ENCODE peak calls at places on chromosomes 1 and 21, in ten cellular contexts. One of them, this sample, is unnamed.

GRCh38 chr1:55049914-55050278 is 10.5 kb downstream of the PCSK9 start:
- DNase-seq in left cardiac atrium: peak
- DNase-seq in cardiac fibroblast: no peak
- DNase-seq in NCI-H1436: no peak
- DNase-seq in stimulated activated naive CD4-positive, alpha-beta T cell: no peak
- DNase-seq in ureter: no peak
- DNase-seq in cerebellar cortex: peak
- DNase-seq in stimulated activated CD4-positive, alpha-beta T cell treated with anti-CD3 and anti-CD28 coated beads, Interleukin-1b, Interleukin-23, amount 100 ng/mL, for 4 hours: no peak
- DNase-seq in ascending aorta: no peak
- DNase-seq in stimulated activated effector memory CD8-positive, alpha-beta T cell treated with anti-CD3 and anti-CD28 coated beads, Interleukin-12 subunit alpha, Interleukin-12 subunit beta, amount 100 ng/mL, for 72 hours: no peak
- DNase-seq in this sample: no peak

GRCh38 chr21:41317458-41317857 is 857 bp downstream of the FAM3B start:
- DNase-seq in left cardiac atrium: no peak
- DNase-seq in cardiac fibroblast: no peak
- DNase-seq in NCI-H1436: no peak
- DNase-seq in stimulated activated naive CD4-positive, alpha-beta T cell: no peak
- DNase-seq in ureter: no peak
- DNase-seq in cerebellar cortex: no peak
- DNase-seq in stimulated activated CD4-positive, alpha-beta T cell treated with anti-CD3 and anti-CD28 coated beads, Interleukin-1b, Interleukin-23, amount 100 ng/mL, for 4 hours: no peak
- DNase-seq in ascending aorta: no peak
- DNase-seq in stimulated activated effector memory CD8-positive, alpha-beta T cell treated with anti-CD3 and anti-CD28 coated beads, Interleukin-12 subunit alpha, Interleukin-12 subunit beta, amount 100 ng/mL, for 72 hours: no peak
- DNase-seq in this sample: no peak

GRCh38 chr1:205447457-205448415 is 8.1 kb downstream of the BLACAT1 start:
- DNase-seq in left cardiac atrium: no peak
- DNase-seq in cardiac fibroblast: no peak
- DNase-seq in NCI-H1436: no peak
- DNase-seq in stimulated activated naive CD4-positive, alpha-beta T cell: no peak
- DNase-seq in ureter: no peak
- DNase-seq in cerebellar cortex: peak
- DNase-seq in stimulated activated CD4-positive, alpha-beta T cell treated with anti-CD3 and anti-CD28 coated beads, Interleukin-1b, Interleukin-23, amount 100 ng/mL, for 4 hours: no peak
- DNase-seq in ascending aorta: no peak
- DNase-seq in stimulated activated effector memory CD8-positive, alpha-beta T cell treated with anti-CD3 and anti-CD28 coated beads, Interleukin-12 subunit alpha, Interleukin-12 subunit beta, amount 100 ng/mL, for 72 hours: no peak
- DNase-seq in this sample: no peak

GRCh38 chr1:169590932-169591331 is 4.7 kb upstream of the F5 start:
- DNase-seq in left cardiac atrium: no peak
- DNase-seq in cardiac fibroblast: no peak
- DNase-seq in NCI-H1436: no peak
- DNase-seq in stimulated activated naive CD4-positive, alpha-beta T cell: no peak
- DNase-seq in ureter: no peak
- DNase-seq in cerebellar cortex: no peak
- DNase-seq in stimulated activated CD4-positive, alpha-beta T cell treated with anti-CD3 and anti-CD28 coated beads, Interleukin-1b, Interleukin-23, amount 100 ng/mL, for 4 hours: no peak
- DNase-seq in ascending aorta: no peak
- DNase-seq in stimulated activated effector memory CD8-positive, alpha-beta T cell treated with anti-CD3 and anti-CD28 coated beads, Interleukin-12 subunit alpha, Interleukin-12 subunit beta, amount 100 ng/mL, for 72 hours: no peak
- DNase-seq in this sample: no peak

GRCh38 chr1:58919226-58919985 is 135.6 kb upstream of the JUN start:
- DNase-seq in left cardiac atrium: no peak
- DNase-seq in cardiac fibroblast: no peak
- DNase-seq in NCI-H1436: no peak
- DNase-seq in stimulated activated naive CD4-positive, alpha-beta T cell: no peak
- DNase-seq in ureter: no peak
- DNase-seq in cerebellar cortex: no peak
- DNase-seq in stimulated activated CD4-positive, alpha-beta T cell treated with anti-CD3 and anti-CD28 coated beads, Interleukin-1b, Interleukin-23, amount 100 ng/mL, for 4 hours: no peak
- DNase-seq in ascending aorta: no peak
- DNase-seq in stimulated activated effector memory CD8-positive, alpha-beta T cell treated with anti-CD3 and anti-CD28 coated beads, Interleukin-12 subunit alpha, Interleukin-12 subunit beta, amount 100 ng/mL, for 72 hours: no peak
- DNase-seq in this sample: no peak

GRCh38 chr21:45640888-45641479 is 2.5 kb upstream of the PCBP3 start:
- DNase-seq in left cardiac atrium: peak
- DNase-seq in cardiac fibroblast: peak
- DNase-seq in NCI-H1436: no peak
- DNase-seq in stimulated activated naive CD4-positive, alpha-beta T cell: no peak
- DNase-seq in ureter: no peak
- DNase-seq in cerebellar cortex: no peak
- DNase-seq in stimulated activated CD4-positive, alpha-beta T cell treated with anti-CD3 and anti-CD28 coated beads, Interleukin-1b, Interleukin-23, amount 100 ng/mL, for 4 hours: no peak
- DNase-seq in ascending aorta: no peak
- DNase-seq in stimulated activated effector memory CD8-positive, alpha-beta T cell treated with anti-CD3 and anti-CD28 coated beads, Interleukin-12 subunit alpha, Interleukin-12 subunit beta, amount 100 ng/mL, for 72 hours: no peak
- DNase-seq in this sample: no peak

GRCh38 chr1:108079550-108079949 is 114.6 kb upstream of the VAV3 start:
- DNase-seq in left cardiac atrium: no peak
- DNase-seq in cardiac fibroblast: no peak
- DNase-seq in NCI-H1436: no peak
- DNase-seq in stimulated activated naive CD4-positive, alpha-beta T cell: peak
- DNase-seq in ureter: no peak
- DNase-seq in cerebellar cortex: no peak
- DNase-seq in stimulated activated CD4-positive, alpha-beta T cell treated with anti-CD3 and anti-CD28 coated beads, Interleukin-1b, Interleukin-23, amount 100 ng/mL, for 4 hours: peak
- DNase-seq in ascending aorta: no peak
- DNase-seq in stimulated activated effector memory CD8-positive, alpha-beta T cell treated with anti-CD3 and anti-CD28 coated beads, Interleukin-12 subunit alpha, Interleukin-12 subunit beta, amount 100 ng/mL, for 72 hours: no peak
- DNase-seq in this sample: no peak

GRCh38 chr1:223153177-223154119 is 10.4 kb upstream of the TLR5 start:
- DNase-seq in left cardiac atrium: no peak
- DNase-seq in cardiac fibroblast: peak
- DNase-seq in NCI-H1436: no peak
- DNase-seq in stimulated activated naive CD4-positive, alpha-beta T cell: no peak
- DNase-seq in ureter: no peak
- DNase-seq in cerebellar cortex: no peak
- DNase-seq in stimulated activated CD4-positive, alpha-beta T cell treated with anti-CD3 and anti-CD28 coated beads, Interleukin-1b, Interleukin-23, amount 100 ng/mL, for 4 hours: no peak
- DNase-seq in ascending aorta: no peak
- DNase-seq in stimulated activated effector memory CD8-positive, alpha-beta T cell treated with anti-CD3 and anti-CD28 coated beads, Interleukin-12 subunit alpha, Interleukin-12 subunit beta, amount 100 ng/mL, for 72 hours: no peak
- DNase-seq in this sample: no peak

GRCh38 chr1:223007935-223008334 is 135.1 kb downstream of the TLR5 start:
- DNase-seq in left cardiac atrium: no peak
- DNase-seq in cardiac fibroblast: no peak
- DNase-seq in NCI-H1436: no peak
- DNase-seq in stimulated activated naive CD4-positive, alpha-beta T cell: no peak
- DNase-seq in ureter: no peak
- DNase-seq in cerebellar cortex: no peak
- DNase-seq in stimulated activated CD4-positive, alpha-beta T cell treated with anti-CD3 and anti-CD28 coated beads, Interleukin-1b, Interleukin-23, amount 100 ng/mL, for 4 hours: no peak
- DNase-seq in ascending aorta: no peak
- DNase-seq in stimulated activated effector memory CD8-positive, alpha-beta T cell treated with anti-CD3 and anti-CD28 coated beads, Interleukin-12 subunit alpha, Interleukin-12 subunit beta, amount 100 ng/mL, for 72 hours: no peak
- DNase-seq in this sample: no peak

GRCh38 chr1:230682882-230683610 is 30.9 kb downstream of the AGT start:
- DNase-seq in left cardiac atrium: no peak
- DNase-seq in cardiac fibroblast: peak
- DNase-seq in NCI-H1436: no peak
- DNase-seq in stimulated activated naive CD4-positive, alpha-beta T cell: no peak
- DNase-seq in ureter: no peak
- DNase-seq in cerebellar cortex: no peak
- DNase-seq in stimulated activated CD4-positive, alpha-beta T cell treated with anti-CD3 and anti-CD28 coated beads, Interleukin-1b, Interleukin-23, amount 100 ng/mL, for 4 hours: no peak
- DNase-seq in ascending aorta: no peak
- DNase-seq in stimulated activated effector memory CD8-positive, alpha-beta T cell treated with anti-CD3 and anti-CD28 coated beads, Interleukin-12 subunit alpha, Interleukin-12 subunit beta, amount 100 ng/mL, for 72 hours: no peak
- DNase-seq in this sample: no peak

GRCh38 chr1:67614511-67614934 is 70.5 kb upstream of the GADD45A start:
- DNase-seq in left cardiac atrium: no peak
- DNase-seq in cardiac fibroblast: peak
- DNase-seq in NCI-H1436: no peak
- DNase-seq in stimulated activated naive CD4-positive, alpha-beta T cell: no peak
- DNase-seq in ureter: no peak
- DNase-seq in cerebellar cortex: no peak
- DNase-seq in stimulated activated CD4-positive, alpha-beta T cell treated with anti-CD3 and anti-CD28 coated beads, Interleukin-1b, Interleukin-23, amount 100 ng/mL, for 4 hours: no peak
- DNase-seq in ascending aorta: no peak
- DNase-seq in stimulated activated effector memory CD8-positive, alpha-beta T cell treated with anti-CD3 and anti-CD28 coated beads, Interleukin-12 subunit alpha, Interleukin-12 subunit beta, amount 100 ng/mL, for 72 hours: no peak
- DNase-seq in this sample: no peak

GRCh38 chr1:151618470-151618869 is 6.6 kb downstream of the SNX27 start:
- DNase-seq in left cardiac atrium: no peak
- DNase-seq in cardiac fibroblast: no peak
- DNase-seq in NCI-H1436: peak
- DNase-seq in stimulated activated naive CD4-positive, alpha-beta T cell: no peak
- DNase-seq in ureter: no peak
- DNase-seq in cerebellar cortex: no peak
- DNase-seq in stimulated activated CD4-positive, alpha-beta T cell treated with anti-CD3 and anti-CD28 coated beads, Interleukin-1b, Interleukin-23, amount 100 ng/mL, for 4 hours: no peak
- DNase-seq in ascending aorta: no peak
- DNase-seq in stimulated activated effector memory CD8-positive, alpha-beta T cell treated with anti-CD3 and anti-CD28 coated beads, Interleukin-12 subunit alpha, Interleukin-12 subunit beta, amount 100 ng/mL, for 72 hours: no peak
- DNase-seq in this sample: no peak

GRCh38 chr1:155139895-155140629 is at the start of gene DPM3:
- DNase-seq in left cardiac atrium: peak
- DNase-seq in cardiac fibroblast: peak
- DNase-seq in NCI-H1436: peak
- DNase-seq in stimulated activated naive CD4-positive, alpha-beta T cell: peak
- DNase-seq in ureter: peak
- DNase-seq in cerebellar cortex: peak
- DNase-seq in stimulated activated CD4-positive, alpha-beta T cell treated with anti-CD3 and anti-CD28 coated beads, Interleukin-1b, Interleukin-23, amount 100 ng/mL, for 4 hours: peak
- DNase-seq in ascending aorta: peak
- DNase-seq in stimulated activated effector memory CD8-positive, alpha-beta T cell treated with anti-CD3 and anti-CD28 coated beads, Interleukin-12 subunit alpha, Interleukin-12 subunit beta, amount 100 ng/mL, for 72 hours: peak
- DNase-seq in this sample: peak

GRCh38 chr1:18110598-18110939 is 3.0 kb downstream of the IGSF21 start:
- DNase-seq in left cardiac atrium: no peak
- DNase-seq in cardiac fibroblast: no peak
- DNase-seq in NCI-H1436: no peak
- DNase-seq in stimulated activated naive CD4-positive, alpha-beta T cell: no peak
- DNase-seq in ureter: no peak
- DNase-seq in cerebellar cortex: no peak
- DNase-seq in stimulated activated CD4-positive, alpha-beta T cell treated with anti-CD3 and anti-CD28 coated beads, Interleukin-1b, Interleukin-23, amount 100 ng/mL, for 4 hours: no peak
- DNase-seq in ascending aorta: no peak
- DNase-seq in stimulated activated effector memory CD8-positive, alpha-beta T cell treated with anti-CD3 and anti-CD28 coated beads, Interleukin-12 subunit alpha, Interleukin-12 subunit beta, amount 100 ng/mL, for 72 hours: no peak
- DNase-seq in this sample: no peak

GRCh38 chr1:6440198-6441126 is 15.9 kb downstream of the ESPN start:
- DNase-seq in left cardiac atrium: no peak
- DNase-seq in cardiac fibroblast: peak
- DNase-seq in NCI-H1436: peak
- DNase-seq in stimulated activated naive CD4-positive, alpha-beta T cell: peak
- DNase-seq in ureter: no peak
- DNase-seq in cerebellar cortex: no peak
- DNase-seq in stimulated activated CD4-positive, alpha-beta T cell treated with anti-CD3 and anti-CD28 coated beads, Interleukin-1b, Interleukin-23, amount 100 ng/mL, for 4 hours: peak
- DNase-seq in ascending aorta: no peak
- DNase-seq in stimulated activated effector memory CD8-positive, alpha-beta T cell treated with anti-CD3 and anti-CD28 coated beads, Interleukin-12 subunit alpha, Interleukin-12 subunit beta, amount 100 ng/mL, for 72 hours: peak
- DNase-seq in this sample: no peak

GRCh38 chr1:116356673-116357072 is 16.4 kb upstream of the ATP1A1 start:
- DNase-seq in left cardiac atrium: no peak
- DNase-seq in cardiac fibroblast: peak
- DNase-seq in NCI-H1436: no peak
- DNase-seq in stimulated activated naive CD4-positive, alpha-beta T cell: no peak
- DNase-seq in ureter: no peak
- DNase-seq in cerebellar cortex: no peak
- DNase-seq in stimulated activated CD4-positive, alpha-beta T cell treated with anti-CD3 and anti-CD28 coated beads, Interleukin-1b, Interleukin-23, amount 100 ng/mL, for 4 hours: no peak
- DNase-seq in ascending aorta: no peak
- DNase-seq in stimulated activated effector memory CD8-positive, alpha-beta T cell treated with anti-CD3 and anti-CD28 coated beads, Interleukin-12 subunit alpha, Interleukin-12 subunit beta, amount 100 ng/mL, for 72 hours: no peak
- DNase-seq in this sample: no peak

GRCh38 chr21:45853703-45854342 is 127.7 kb upstream of the COL6A1 start:
- DNase-seq in left cardiac atrium: no peak
- DNase-seq in cardiac fibroblast: no peak
- DNase-seq in NCI-H1436: no peak
- DNase-seq in stimulated activated naive CD4-positive, alpha-beta T cell: no peak
- DNase-seq in ureter: peak
- DNase-seq in cerebellar cortex: no peak
- DNase-seq in stimulated activated CD4-positive, alpha-beta T cell treated with anti-CD3 and anti-CD28 coated beads, Interleukin-1b, Interleukin-23, amount 100 ng/mL, for 4 hours: no peak
- DNase-seq in ascending aorta: no peak
- DNase-seq in stimulated activated effector memory CD8-positive, alpha-beta T cell treated with anti-CD3 and anti-CD28 coated beads, Interleukin-12 subunit alpha, Interleukin-12 subunit beta, amount 100 ng/mL, for 72 hours: no peak
- DNase-seq in this sample: no peak

GRCh38 chr1:107963601-107964396 is 1.2 kb downstream of the VAV3 start:
- DNase-seq in left cardiac atrium: peak
- DNase-seq in cardiac fibroblast: peak
- DNase-seq in NCI-H1436: no peak
- DNase-seq in stimulated activated naive CD4-positive, alpha-beta T cell: peak
- DNase-seq in ureter: no peak
- DNase-seq in cerebellar cortex: no peak
- DNase-seq in stimulated activated CD4-positive, alpha-beta T cell treated with anti-CD3 and anti-CD28 coated beads, Interleukin-1b, Interleukin-23, amount 100 ng/mL, for 4 hours: no peak
- DNase-seq in ascending aorta: no peak
- DNase-seq in stimulated activated effector memory CD8-positive, alpha-beta T cell treated with anti-CD3 and anti-CD28 coated beads, Interleukin-12 subunit alpha, Interleukin-12 subunit beta, amount 100 ng/mL, for 72 hours: peak
- DNase-seq in this sample: peak

GRCh38 chr1:203406446-203407045 is 55.6 kb upstream of the FMOD start:
- DNase-seq in left cardiac atrium: peak
- DNase-seq in cardiac fibroblast: no peak
- DNase-seq in NCI-H1436: no peak
- DNase-seq in stimulated activated naive CD4-positive, alpha-beta T cell: no peak
- DNase-seq in ureter: peak
- DNase-seq in cerebellar cortex: no peak
- DNase-seq in stimulated activated CD4-positive, alpha-beta T cell treated with anti-CD3 and anti-CD28 coated beads, Interleukin-1b, Interleukin-23, amount 100 ng/mL, for 4 hours: no peak
- DNase-seq in ascending aorta: peak
- DNase-seq in stimulated activated effector memory CD8-positive, alpha-beta T cell treated with anti-CD3 and anti-CD28 coated beads, Interleukin-12 subunit alpha, Interleukin-12 subunit beta, amount 100 ng/mL, for 72 hours: no peak
- DNase-seq in this sample: no peak

GRCh38 chr1:39863177-39863576 is 20.1 kb downstream of the TRIT1 start:
- DNase-seq in left cardiac atrium: no peak
- DNase-seq in cardiac fibroblast: no peak
- DNase-seq in NCI-H1436: no peak
- DNase-seq in stimulated activated naive CD4-positive, alpha-beta T cell: no peak
- DNase-seq in ureter: no peak
- DNase-seq in cerebellar cortex: no peak
- DNase-seq in stimulated activated CD4-positive, alpha-beta T cell treated with anti-CD3 and anti-CD28 coated beads, Interleukin-1b, Interleukin-23, amount 100 ng/mL, for 4 hours: no peak
- DNase-seq in ascending aorta: no peak
- DNase-seq in stimulated activated effector memory CD8-positive, alpha-beta T cell treated with anti-CD3 and anti-CD28 coated beads, Interleukin-12 subunit alpha, Interleukin-12 subunit beta, amount 100 ng/mL, for 72 hours: no peak
- DNase-seq in this sample: no peak

GRCh38 chr1:153288634-153289275 is 24.0 kb downstream of the PGLYRP3 start:
- DNase-seq in left cardiac atrium: no peak
- DNase-seq in cardiac fibroblast: no peak
- DNase-seq in NCI-H1436: no peak
- DNase-seq in stimulated activated naive CD4-positive, alpha-beta T cell: no peak
- DNase-seq in ureter: peak
- DNase-seq in cerebellar cortex: peak
- DNase-seq in stimulated activated CD4-positive, alpha-beta T cell treated with anti-CD3 and anti-CD28 coated beads, Interleukin-1b, Interleukin-23, amount 100 ng/mL, for 4 hours: no peak
- DNase-seq in ascending aorta: no peak
- DNase-seq in stimulated activated effector memory CD8-positive, alpha-beta T cell treated with anti-CD3 and anti-CD28 coated beads, Interleukin-12 subunit alpha, Interleukin-12 subunit beta, amount 100 ng/mL, for 72 hours: no peak
- DNase-seq in this sample: no peak

GRCh38 chr1:205048382-205048781 is 5.4 kb downstream of the CNTN2 start:
- DNase-seq in left cardiac atrium: no peak
- DNase-seq in cardiac fibroblast: no peak
- DNase-seq in NCI-H1436: no peak
- DNase-seq in stimulated activated naive CD4-positive, alpha-beta T cell: no peak
- DNase-seq in ureter: no peak
- DNase-seq in cerebellar cortex: peak
- DNase-seq in stimulated activated CD4-positive, alpha-beta T cell treated with anti-CD3 and anti-CD28 coated beads, Interleukin-1b, Interleukin-23, amount 100 ng/mL, for 4 hours: no peak
- DNase-seq in ascending aorta: no peak
- DNase-seq in stimulated activated effector memory CD8-positive, alpha-beta T cell treated with anti-CD3 and anti-CD28 coated beads, Interleukin-12 subunit alpha, Interleukin-12 subunit beta, amount 100 ng/mL, for 72 hours: no peak
- DNase-seq in this sample: no peak

GRCh38 chr1:87528754-87529517 is 200.3 kb downstream of the LMO4 start:
- DNase-seq in left cardiac atrium: no peak
- DNase-seq in cardiac fibroblast: no peak
- DNase-seq in NCI-H1436: no peak
- DNase-seq in stimulated activated naive CD4-positive, alpha-beta T cell: no peak
- DNase-seq in ureter: no peak
- DNase-seq in cerebellar cortex: no peak
- DNase-seq in stimulated activated CD4-positive, alpha-beta T cell treated with anti-CD3 and anti-CD28 coated beads, Interleukin-1b, Interleukin-23, amount 100 ng/mL, for 4 hours: no peak
- DNase-seq in ascending aorta: no peak
- DNase-seq in stimulated activated effector memory CD8-positive, alpha-beta T cell treated with anti-CD3 and anti-CD28 coated beads, Interleukin-12 subunit alpha, Interleukin-12 subunit beta, amount 100 ng/mL, for 72 hours: no peak
- DNase-seq in this sample: no peak

GRCh38 chr21:36847189-36847588 is 119.3 kb downstream of the HLCS start:
- DNase-seq in left cardiac atrium: no peak
- DNase-seq in cardiac fibroblast: peak
- DNase-seq in NCI-H1436: no peak
- DNase-seq in stimulated activated naive CD4-positive, alpha-beta T cell: no peak
- DNase-seq in ureter: no peak
- DNase-seq in cerebellar cortex: no peak
- DNase-seq in stimulated activated CD4-positive, alpha-beta T cell treated with anti-CD3 and anti-CD28 coated beads, Interleukin-1b, Interleukin-23, amount 100 ng/mL, for 4 hours: no peak
- DNase-seq in ascending aorta: no peak
- DNase-seq in stimulated activated effector memory CD8-positive, alpha-beta T cell treated with anti-CD3 and anti-CD28 coated beads, Interleukin-12 subunit alpha, Interleukin-12 subunit beta, amount 100 ng/mL, for 72 hours: no peak
- DNase-seq in this sample: no peak

GRCh38 chr1:237205400-237206064 is 163.5 kb downstream of the RYR2 start:
- DNase-seq in left cardiac atrium: peak
- DNase-seq in cardiac fibroblast: peak
- DNase-seq in NCI-H1436: no peak
- DNase-seq in stimulated activated naive CD4-positive, alpha-beta T cell: no peak
- DNase-seq in ureter: peak
- DNase-seq in cerebellar cortex: peak
- DNase-seq in stimulated activated CD4-positive, alpha-beta T cell treated with anti-CD3 and anti-CD28 coated beads, Interleukin-1b, Interleukin-23, amount 100 ng/mL, for 4 hours: no peak
- DNase-seq in ascending aorta: no peak
- DNase-seq in stimulated activated effector memory CD8-positive, alpha-beta T cell treated with anti-CD3 and anti-CD28 coated beads, Interleukin-12 subunit alpha, Interleukin-12 subunit beta, amount 100 ng/mL, for 72 hours: no peak
- DNase-seq in this sample: no peak

GRCh38 chr1:203289281-203289981 is 15.9 kb upstream of the BTG2 start:
- DNase-seq in left cardiac atrium: peak
- DNase-seq in cardiac fibroblast: no peak
- DNase-seq in NCI-H1436: peak
- DNase-seq in stimulated activated naive CD4-positive, alpha-beta T cell: peak
- DNase-seq in ureter: peak
- DNase-seq in cerebellar cortex: no peak
- DNase-seq in stimulated activated CD4-positive, alpha-beta T cell treated with anti-CD3 and anti-CD28 coated beads, Interleukin-1b, Interleukin-23, amount 100 ng/mL, for 4 hours: peak
- DNase-seq in ascending aorta: no peak
- DNase-seq in stimulated activated effector memory CD8-positive, alpha-beta T cell treated with anti-CD3 and anti-CD28 coated beads, Interleukin-12 subunit alpha, Interleukin-12 subunit beta, amount 100 ng/mL, for 72 hours: peak
- DNase-seq in this sample: peak

GRCh38 chr1:234726359-234726836 is 116.4 kb upstream of the IRF2BP2 start:
- DNase-seq in left cardiac atrium: no peak
- DNase-seq in cardiac fibroblast: no peak
- DNase-seq in NCI-H1436: peak
- DNase-seq in stimulated activated naive CD4-positive, alpha-beta T cell: no peak
- DNase-seq in ureter: no peak
- DNase-seq in cerebellar cortex: no peak
- DNase-seq in stimulated activated CD4-positive, alpha-beta T cell treated with anti-CD3 and anti-CD28 coated beads, Interleukin-1b, Interleukin-23, amount 100 ng/mL, for 4 hours: no peak
- DNase-seq in ascending aorta: no peak
- DNase-seq in stimulated activated effector memory CD8-positive, alpha-beta T cell treated with anti-CD3 and anti-CD28 coated beads, Interleukin-12 subunit alpha, Interleukin-12 subunit beta, amount 100 ng/mL, for 72 hours: no peak
- DNase-seq in this sample: no peak

This sample was measured in GM12892.